ENCODE peak calls at places on chromosome X, in nine cellular contexts. C is fibroblast of lung, G is GM23248, J is PC-3, Q is HCT116, U is kidney, W is mesenchymal stem cell, M is IMR-90, F is K562. R is an unnamed sample.
A peak's percentile ranks its signal among the peaks of the same experiment; 100 is the strongest.

GRCh38 chrX:138006176-138006575 is 440.2 kb downstream of the ZIC3 start:
- DNase-seq in C (no peak), G (no peak), J (no peak), Q (no peak), U (no peak), W (no peak), M (no peak), F (no peak), R (no peak)

GRCh38 chrX:86421771-86422170 is 273.5 kb downstream of the DACH2 start:
- DNase-seq in C (peak; percentile 56), G (no peak), J (no peak), Q (no peak), U (no peak), W (no peak), M (no peak), F (no peak), R (no peak)

GRCh38 chrX:38109042-38109904 is 102.9 kb downstream of the SYTL5 start:
- DNase-seq in C (no peak), G (no peak), J (no peak), Q (no peak), U (no peak), W (no peak), M (no peak), F (no peak), R (peak; percentile 27)

GRCh38 chrX:116232833-116233232 is 62.3 kb downstream of the AGTR2 start:
- DNase-seq in C (peak; percentile 79), G (peak; percentile 83), J (peak; percentile 85), Q (no peak), U (no peak), W (peak; percentile 66), M (peak; percentile 4), F (no peak), R (no peak)

GRCh38 chrX:15820106-15821073 is 30.1 kb downstream of the ZRSR2 start:
- DNase-seq in C (peak; percentile 56), G (no peak), J (no peak), Q (no peak), U (no peak), W (peak; percentile 12), M (peak; percentile 71), F (no peak), R (no peak)

GRCh38 chrX:31355206-31355955 is 283.5 kb upstream of the FTHL17 start:
- DNase-seq in C (no peak), G (no peak), J (no peak), Q (no peak), U (no peak), W (peak; percentile 33), M (no peak), F (no peak), R (no peak)

GRCh38 chrX:136626237-136626636 is 21.7 kb upstream of the CD40LG start:
- DNase-seq in C (no peak), G (no peak), J (no peak), Q (no peak), U (no peak), W (no peak), M (no peak), F (no peak), R (no peak)

GRCh38 chrX:68703369-68703768 is 55.9 kb downstream of the STARD8 start:
- DNase-seq in C (no peak), G (no peak), J (no peak), Q (no peak), U (no peak), W (no peak), M (no peak), F (no peak), R (no peak)

GRCh38 chrX:37454537-37455285 is 105.5 kb downstream of the PRRG1 start:
- DNase-seq in C (no peak), G (peak; percentile 26), J (peak; percentile 89), Q (peak; percentile 73), U (no peak), W (no peak), M (peak; percentile 29), F (no peak), R (peak; percentile 23)

GRCh38 chrX:72107320-72107719 is 24.4 kb downstream of the RTL5 start:
- DNase-seq in C (no peak), G (peak; percentile 81), J (peak; percentile 52), Q (no peak), U (no peak), W (peak; percentile 56), M (peak; percentile 41), F (peak; percentile 11), R (no peak)

GRCh38 chrX:103733017-103733416 is 22.3 kb downstream of the TMEM31 start:
- DNase-seq in C (no peak), G (peak; percentile 43), J (no peak), Q (no peak), U (no peak), W (no peak), M (no peak), F (no peak), R (no peak)

GRCh38 chrX:42025861-42026260 is 102.5 kb upstream of the CASK start:
- DNase-seq in C (no peak), G (no peak), J (peak; percentile 15), Q (no peak), U (no peak), W (no peak), M (no peak), F (no peak), R (no peak)

GRCh38 chrX:150365953-150366911 is 3.1 kb downstream of the MAMLD1 start:
- DNase-seq in C (peak; percentile 70), G (peak; percentile 66), J (peak; percentile 17), Q (no peak), U (peak; percentile 82), W (peak; percentile 83), M (peak; percentile 64), F (peak; percentile 31), R (peak; percentile 50)

GRCh38 chrX:38260231-38260630 is 39.6 kb upstream of the SRPX start:
- DNase-seq in C (peak; percentile 31), G (peak; percentile 30), J (peak; percentile 64), Q (peak; percentile 23), U (no peak), W (peak; percentile 42), M (peak; percentile 11), F (peak; percentile 6), R (peak; percentile 44)

GRCh38 chrX:41559662-41560061 is 112.5 kb downstream of the NYX start:
- DNase-seq in C (peak; percentile 76), G (peak; percentile 74), J (no peak), Q (no peak), U (no peak), W (peak; percentile 73), M (peak; percentile 95), F (peak; percentile 25), R (no peak)

GRCh38 chrX:18761750-18762149 is 54.3 kb downstream of the PPEF1 start:
- DNase-seq in C (no peak), G (no peak), J (no peak), Q (no peak), U (no peak), W (no peak), M (no peak), F (no peak), R (no peak)

GRCh38 chrX:105910563-105911105 is 88.3 kb downstream of the NRK start:
- DNase-seq in C (no peak), G (no peak), J (no peak), Q (no peak), U (no peak), W (no peak), M (no peak), F (no peak), R (no peak)

GRCh38 chrX:30060718-30061117 is 154.6 kb upstream of the MAGEB2 start:
- DNase-seq in C (peak; percentile 11), G (peak; percentile 16), J (peak; percentile 47), Q (peak; percentile 6), U (no peak), W (peak; percentile 8), M (peak; percentile 21), F (no peak), R (no peak)

GRCh38 chrX:33183366-33183765 is 28.0 kb downstream of the DMD start:
- DNase-seq in C (peak; percentile 74), G (no peak), J (no peak), Q (no peak), U (peak; percentile 42), W (peak; percentile 43), M (peak; percentile 82), F (no peak), R (peak; percentile 16)

GRCh38 chrX:20205927-20206708 is 60.6 kb downstream of the RPS6KA3 start:
- DNase-seq in C (no peak), G (no peak), J (no peak), Q (no peak), U (no peak), W (no peak), M (no peak), F (no peak), R (no peak)

GRCh38 chrX:118943102-118943501 is 31.3 kb upstream of the LONRF3 start:
- DNase-seq in C (no peak), G (no peak), J (no peak), Q (no peak), U (no peak), W (no peak), M (no peak), F (peak; percentile 20), R (no peak)

GRCh38 chrX:83819304-83819703 is 41.6 kb upstream of the CYLC1 start:
- DNase-seq in C (no peak), G (no peak), J (no peak), Q (no peak), U (no peak), W (no peak), M (no peak), F (no peak), R (no peak)
- H3K4me3 ChIP-seq in C (no peak overlapping the region), G (no peak overlapping the region), J (no peak overlapping the region), Q (no peak overlapping the region), U (no peak overlapping the region), W (no peak overlapping the region), M (no peak overlapping the region), F (no peak overlapping the region), R (no peak overlapping the region)

GRCh38 chrX:46770817-46771163 is 11.9 kb upstream of the SLC9A7 start:
- DNase-seq in C (peak; percentile 69), G (peak; percentile 91), J (peak; percentile 87), Q (no peak), U (no peak), W (peak; percentile 82), M (peak; percentile 90), F (no peak), R (no peak)
- H3K9ac ChIP-seq in C (peak overlapping the region; percentile 54), G (peak overlapping the region; percentile 75), J (peak overlapping the region; percentile 69), Q (no peak overlapping the region), U (no peak overlapping the region), W (peak overlapping the region; percentile 86), M (no peak overlapping the region), F (no peak overlapping the region), R (no peak overlapping the region)

DNA sequence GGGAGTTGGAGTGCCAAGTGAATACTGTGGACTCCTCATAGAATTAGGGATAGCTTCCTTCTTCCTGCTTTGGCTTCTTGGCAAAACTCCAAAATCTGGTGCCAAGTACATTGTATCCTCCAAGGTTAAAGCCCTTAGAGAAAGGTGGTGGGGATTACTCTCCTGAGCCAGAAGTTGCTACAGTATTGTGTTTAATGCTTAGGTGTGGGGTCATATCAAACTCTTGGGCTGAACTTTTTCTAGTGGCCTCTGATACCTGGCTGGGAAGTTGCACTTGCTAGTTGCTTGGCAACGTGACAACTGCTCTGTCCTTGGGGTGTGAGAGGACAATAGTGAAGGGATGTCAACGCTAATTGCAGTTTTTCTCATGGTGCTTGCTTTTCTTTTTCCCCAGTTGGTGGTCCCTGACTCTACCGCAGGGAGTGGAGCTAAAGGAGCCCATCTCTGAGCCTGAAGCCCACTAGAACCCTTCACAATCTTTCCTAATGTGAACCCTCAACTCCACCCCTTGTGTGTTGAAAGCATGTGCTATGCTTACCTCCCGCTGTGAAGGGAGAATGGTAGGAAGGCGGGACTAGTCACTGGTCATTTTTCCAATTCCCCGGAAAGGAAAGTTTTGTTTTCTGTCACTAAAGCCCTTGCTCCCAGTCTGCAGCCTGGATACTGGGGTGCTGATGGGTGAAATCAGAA is 35.5 kb downstream of the DLG3 start:
- DNase-seq in C (peak; percentile 11), G (no peak), J (peak; percentile 44), Q (no peak), U (no peak), W (no peak), M (no peak), F (no peak), R (peak; percentile 66)
- H3K4me3 ChIP-seq in C (no peak overlapping the region), G (no peak overlapping the region), J (peak overlapping the region; percentile 52), Q (no peak overlapping the region), U (no peak overlapping the region), W (no peak overlapping the region), M (no peak overlapping the region), F (no peak overlapping the region), R (no peak overlapping the region)

GRCh38 chrX:154477891-154478477 is 1.1 kb downstream of the LAGE3 start:
- DNase-seq in C (no peak), G (peak; percentile 21), J (no peak), Q (no peak), U (peak; percentile 67), W (no peak), M (no peak), F (no peak), R (peak; percentile 22)
- H3K9ac ChIP-seq in C (peak overlapping the region; percentile 50), G (peak overlapping the region; percentile 78), J (peak overlapping the region; percentile 60), Q (peak overlapping the region; percentile 60), U (no peak overlapping the region), W (peak overlapping the region; percentile 88), M (peak overlapping the region; percentile 88), F (peak overlapping the region; percentile 89), R (peak overlapping the region; percentile 56)

R was measured in colonic mucosa.